ENCODE peak calls at places on chromosomes 4 and X, in five cellular contexts. Q, G, S, D and R are unnamed samples.

GRCh38 chr4:11497972-11498371 is 69.3 kb upstream of the HS3ST1 start:
- DNase-seq in G (no peak), Q (no peak), S (no peak), D (peak; percentile 30), R (no peak)

GRCh38 chr4:76960014-76960413 is 10.5 kb downstream of the SEPTIN11 start:
- DNase-seq in Q (no peak), S (no peak), G (no peak), D (peak; percentile 86), R (no peak)

GRCh38 chr4:7647932-7648812 is 213.4 kb upstream of the PSAPL1 start:
- DNase-seq in Q (no peak), S (no peak), D (peak; percentile 95), G (peak; percentile 52), R (peak; percentile 76)

GRCh38 chr4:93693141-93693540 is 135.4 kb upstream of the ATOH1 start:
- DNase-seq in S (no peak), Q (no peak), D (no peak), G (no peak), R (no peak)

GRCh38 chr4:47731182-47731581 is 106.7 kb downstream of the CORIN start:
- DNase-seq in D (no peak), S (no peak), Q (no peak), G (no peak), R (no peak)

GRCh38 chr4:77697860-77698599 is 92.4 kb downstream of the CXCL13 start:
- DNase-seq in S (no peak), D (peak; percentile 69), Q (no peak), G (peak; percentile 53), R (peak; percentile 33)

GRCh38 chrX:53251307-53251706 is 26.3 kb upstream of the KDM5C start:
- DNase-seq in D (no peak), G (peak; percentile 21), S (no peak), Q (no peak), R (no peak)

GRCh38 chr4:152680988-152681731 is 1.4 kb upstream of the TMEM154 start:
- DNase-seq in Q (no peak), S (no peak), G (peak; percentile 44), D (peak; percentile 90), R (peak; percentile 23)

GRCh38 chr4:184437988-184438774 is 36.2 kb downstream of the IRF2 start:
- DNase-seq in D (no peak), G (no peak), S (no peak), Q (no peak), R (no peak)

GRCh38 chrX:41602946-41603345 is 85.8 kb upstream of the GPR34 start:
- DNase-seq in G (no peak), D (no peak), S (no peak), Q (no peak), R (no peak)

GRCh38 chr4:48222491-48222890 is 47.1 kb downstream of the TEC start:
- DNase-seq in Q (no peak), D (no peak), G (no peak), S (no peak), R (no peak)

GRCh38 chr4:35102111-35102510 is 1142.2 kb downstream of the ARAP2 start:
- DNase-seq in S (no peak), D (no peak), G (no peak), Q (no peak), R (no peak)

GRCh38 chrX:118526149-118526548 is 30.5 kb downstream of the DOCK11 start:
- DNase-seq in Q (no peak), S (no peak), D (peak; percentile 41), G (no peak), R (no peak)

GRCh38 chr4:40375090-40375489 is 40.0 kb downstream of the CHRNA9 start:
- DNase-seq in S (no peak), Q (no peak), D (no peak), G (no peak), R (no peak)

GRCh38 chr4:150938417-150938816 is 76.7 kb downstream of the LRBA start:
- DNase-seq in G (no peak), S (no peak), Q (no peak), D (no peak), R (no peak)

GRCh38 chr4:54233128-54233696 is 4.1 kb downstream of the PDGFRA start:
- DNase-seq in Q (peak; percentile 58), S (peak; percentile 74), D (peak; percentile 75), G (peak; percentile 88), R (peak; percentile 87)

GRCh38 chr4:152981278-152981677 is 45.2 kb downstream of the FHDC1 start:
- DNase-seq in Q (no peak), S (no peak), G (no peak), D (peak; percentile 94), R (no peak)

GRCh38 chrX:50818986-50819385 is 5.0 kb upstream of the SHROOM4 start:
- DNase-seq in S (no peak), D (no peak), Q (no peak), G (no peak), R (no peak)

GRCh38 chr4:109206610-109207009 is 95.8 kb downstream of the COL25A1 start:
- DNase-seq in G (no peak), Q (no peak), D (no peak), S (no peak), R (no peak)

GRCh38 chr4:82850684-82851083 is 40.3 kb downstream of the SEC31A start:
- DNase-seq in D (no peak), Q (no peak), G (no peak), S (no peak), R (no peak)

GRCh38 chr4:150679767-150680088 is 97.8 kb downstream of the MAB21L2 start:
- DNase-seq in S (no peak), D (peak; percentile 42), G (no peak), Q (no peak), R (no peak)

GRCh38 chr4:166924456-166924855 is 309.8 kb downstream of the SPOCK3 start:
- DNase-seq in G (no peak), S (no peak), D (peak; percentile 48), Q (no peak), R (no peak)

GRCh38 chrX:30065226-30065625 is 150.1 kb upstream of the MAGEB2 start:
- DNase-seq in Q (no peak), S (no peak), D (peak; percentile 86), G (peak; percentile 6), R (no peak)

GRCh38 chrX:48831136-48831908 is 4.1 kb downstream of the PCSK1N start:
- DNase-seq in S (no peak), G (no peak), D (no peak), Q (no peak), R (no peak)

GRCh38 chrX:40912166-40912565 is 173.1 kb upstream of the USP9X start:
- DNase-seq in G (no peak), D (no peak), S (no peak), Q (no peak), R (no peak)

GRCh38 chr4:158208931-158209640 is 1.2 kb upstream of the TMEM144 start:
- DNase-seq in Q (no peak), G (no peak), S (no peak), D (no peak), R (no peak)

GRCh38 chr4:40833212-40833611 is 83.5 kb downstream of the NSUN7 start:
- DNase-seq in S (no peak), D (no peak), Q (no peak), G (no peak), R (no peak)

GRCh38 chrX:107561468-107562215 is 66.7 kb upstream of the PRPS1 start:
- DNase-seq in D (no peak), Q (no peak), G (no peak), S (no peak), R (no peak)

GRCh38 chrX:47643926-47644325 is 6.4 kb downstream of the ELK1 start:
- DNase-seq in S (no peak), D (peak; percentile 14), Q (no peak), G (peak; percentile 17), R (peak; percentile 59)

GRCh38 chrX:77776648-77777047 is 9.4 kb downstream of the ATRX start:
- DNase-seq in D (no peak), G (no peak), S (no peak), Q (no peak), R (no peak)

GRCh38 chr4:57303012-57303751 is 193.0 kb upstream of the IGFBP7 start:
- DNase-seq in G (no peak), Q (no peak), S (no peak), D (peak; percentile 19), R (no peak)

GRCh38 chr4:184599492-184600135 is 49.6 kb downstream of the CASP3 start:
- DNase-seq in D (peak; percentile 82), Q (no peak), S (no peak), G (peak; percentile 81), R (peak; percentile 65)

GRCh38 chrX:31186693-31187338 is 115.0 kb upstream of the FTHL17 start:
- DNase-seq in Q (no peak), D (no peak), G (no peak), S (no peak), R (no peak)

GRCh38 chr4:176794151-176794550 is 1.4 kb upstream of the VEGFC start:
- DNase-seq in S (no peak), G (peak; percentile 69), D (peak; percentile 90), Q (no peak), R (peak; percentile 76)

GRCh38 chrX:39162322-39162721 is 361.1 kb downstream of the MID1IP1 start:
- DNase-seq in S (peak; percentile 10), Q (peak; percentile 24), D (no peak), G (peak; percentile 20), R (no peak)

GRCh38 chrX:12804655-12805054 is 13.4 kb downstream of the PRPS2 start:
- DNase-seq in G (no peak), Q (no peak), S (no peak), D (peak; percentile 85), R (no peak)

GRCh38 chr4:12692815-12693214 is 791.3 kb downstream of the RAB28 start:
- DNase-seq in Q (no peak), D (no peak), G (no peak), S (no peak), R (no peak)

GRCh38 chr4:54553001-54553400 is 104.8 kb upstream of the KIT start:
- DNase-seq in D (peak; percentile 71), S (no peak), G (peak; percentile 75), Q (no peak), R (peak; percentile 62)